ENCODE peak calls at places on chromosomes 11 and 22, in six cellular contexts. One of them, this sample, is unnamed.
A peak's percentile ranks its signal among the peaks of the same experiment; 100 is the strongest.

GRCh38 chr11:105821366-105821765 is 200.7 kb downstream of the MSANTD4 start:
- DNase-seq in body of pancreas: no peak
- DNase-seq in GM23338: peak; percentile 53
- DNase-seq in SJSA1: no peak
- DNase-seq in tibial artery: no peak
- DNase-seq in suprapubic skin: no peak
- DNase-seq in this sample: no peak

GRCh38 chr22:48391171-48391711 is 1436.4 kb downstream of the BRD1 start:
- DNase-seq in SJSA1: no peak
- DNase-seq in GM23338: no peak
- DNase-seq in suprapubic skin: peak; percentile 49
- DNase-seq in tibial artery: no peak
- DNase-seq in body of pancreas: no peak
- DNase-seq in this sample: no peak

GRCh38 chr11:74024630-74025029 is 15.7 kb upstream of the UCP3 start:
- DNase-seq in tibial artery: peak; percentile 90
- DNase-seq in body of pancreas: peak; percentile 56
- DNase-seq in suprapubic skin: no peak
- DNase-seq in GM23338: no peak
- DNase-seq in SJSA1: peak; percentile 3
- DNase-seq in this sample: peak; percentile 61

GRCh38 chr11:31997955-31998354 is 92.9 kb upstream of the RCN1 start:
- DNase-seq in GM23338: no peak
- DNase-seq in tibial artery: no peak
- DNase-seq in SJSA1: no peak
- DNase-seq in body of pancreas: no peak
- DNase-seq in suprapubic skin: no peak
- DNase-seq in this sample: no peak

GRCh38 chr11:110327508-110327907 is 31.1 kb upstream of the RDX start:
- DNase-seq in tibial artery: no peak
- DNase-seq in suprapubic skin: no peak
- DNase-seq in body of pancreas: no peak
- DNase-seq in GM23338: no peak
- DNase-seq in SJSA1: no peak
- DNase-seq in this sample: no peak

GRCh38 chr11:7534030-7534378 is 20.2 kb downstream of the PPFIBP2 start:
- DNase-seq in GM23338: no peak
- DNase-seq in suprapubic skin: no peak
- DNase-seq in SJSA1: no peak
- DNase-seq in tibial artery: no peak
- DNase-seq in body of pancreas: no peak
- DNase-seq in this sample: no peak

GRCh38 chr11:10410844-10411200 is 44.2 kb upstream of the AMPD3 start:
- DNase-seq in GM23338: no peak
- DNase-seq in SJSA1: no peak
- DNase-seq in body of pancreas: no peak
- DNase-seq in tibial artery: no peak
- DNase-seq in suprapubic skin: no peak
- DNase-seq in this sample: no peak

GRCh38 chr11:94997437-94997836 is 23.9 kb downstream of the KDM4D start:
- DNase-seq in suprapubic skin: no peak
- DNase-seq in GM23338: peak; percentile 21
- DNase-seq in SJSA1: no peak
- DNase-seq in tibial artery: no peak
- DNase-seq in body of pancreas: no peak
- DNase-seq in this sample: no peak

GRCh38 chr11:87352759-87353707 is 315.3 kb downstream of the TMEM135 start:
- DNase-seq in suprapubic skin: peak; percentile 93
- DNase-seq in tibial artery: peak; percentile 77
- DNase-seq in SJSA1: peak; percentile 42
- DNase-seq in GM23338: peak; percentile 92
- DNase-seq in body of pancreas: peak; percentile 80
- DNase-seq in this sample: peak; percentile 67

GRCh38 chr11:100890779-100891178 is 203.7 kb downstream of the ARHGAP42 start:
- DNase-seq in GM23338: no peak
- DNase-seq in SJSA1: peak; percentile 87
- DNase-seq in body of pancreas: no peak
- DNase-seq in tibial artery: peak; percentile 29
- DNase-seq in suprapubic skin: no peak
- DNase-seq in this sample: peak; percentile 99

GRCh38 chr11:115806056-115806455 is 301.8 kb upstream of the CADM1 start:
- DNase-seq in body of pancreas: no peak
- DNase-seq in GM23338: no peak
- DNase-seq in SJSA1: no peak
- DNase-seq in tibial artery: no peak
- DNase-seq in suprapubic skin: no peak
- DNase-seq in this sample: no peak

GRCh38 chr11:36421546-36422155 is 88.4 kb downstream of the TRAF6 start:
- DNase-seq in body of pancreas: no peak
- DNase-seq in tibial artery: no peak
- DNase-seq in suprapubic skin: no peak
- DNase-seq in GM23338: no peak
- DNase-seq in SJSA1: no peak
- DNase-seq in this sample: peak; percentile 38

GRCh38 chr11:94405062-94405461 is 3.8 kb upstream of the GPR83 start:
- DNase-seq in body of pancreas: no peak
- DNase-seq in suprapubic skin: no peak
- DNase-seq in tibial artery: no peak
- DNase-seq in GM23338: no peak
- DNase-seq in SJSA1: no peak
- DNase-seq in this sample: no peak

GRCh38 chr11:58912124-58912523 is 27.2 kb upstream of the GLYATL1 start:
- DNase-seq in SJSA1: no peak
- DNase-seq in tibial artery: no peak
- DNase-seq in body of pancreas: no peak
- DNase-seq in suprapubic skin: no peak
- DNase-seq in GM23338: no peak
- DNase-seq in this sample: no peak

GRCh38 chr11:44484211-44484610 is 81.3 kb upstream of the CD82 start:
- DNase-seq in SJSA1: peak; percentile 21
- DNase-seq in body of pancreas: no peak
- DNase-seq in suprapubic skin: no peak
- DNase-seq in tibial artery: no peak
- DNase-seq in GM23338: peak; percentile 62
- DNase-seq in this sample: no peak

GRCh38 chr11:115869780-115870431 is 365.7 kb upstream of the CADM1 start:
- DNase-seq in suprapubic skin: no peak
- DNase-seq in body of pancreas: peak; percentile 25
- DNase-seq in tibial artery: no peak
- DNase-seq in GM23338: peak; percentile 74
- DNase-seq in SJSA1: peak; percentile 7
- DNase-seq in this sample: no peak

GRCh38 chr11:11171854-11172253 is 181.2 kb downstream of the CSNK2A3 start:
- DNase-seq in tibial artery: no peak
- DNase-seq in body of pancreas: no peak
- DNase-seq in SJSA1: no peak
- DNase-seq in GM23338: no peak
- DNase-seq in suprapubic skin: no peak
- DNase-seq in this sample: no peak

GRCh38 chr11:66011239-66011784 is 496 bp upstream of the CST6 start:
- DNase-seq in suprapubic skin: no peak
- DNase-seq in GM23338: peak; percentile 53
- DNase-seq in tibial artery: no peak
- DNase-seq in SJSA1: peak; percentile 36
- DNase-seq in body of pancreas: peak; percentile 59
- DNase-seq in this sample: peak; percentile 71
- H3K4me3 ChIP-seq in suprapubic skin: peak overlapping the region; percentile 27
- H3K4me3 ChIP-seq in GM23338: peak overlapping the region; percentile 57
- H3K4me3 ChIP-seq in tibial artery: peak overlapping the region; percentile 6
- H3K4me3 ChIP-seq in SJSA1: no peak overlapping the region
- H3K4me3 ChIP-seq in body of pancreas: no peak overlapping the region
- H3K4me3 ChIP-seq in this sample: no peak overlapping the region

GRCh38 chr11:111736191-111736590 is 30.0 kb downstream of the PPP2R1B start:
- DNase-seq in SJSA1: no peak
- DNase-seq in suprapubic skin: no peak
- DNase-seq in tibial artery: peak; percentile 40
- DNase-seq in GM23338: no peak
- DNase-seq in body of pancreas: no peak
- DNase-seq in this sample: peak; percentile 87

GRCh38 chr11:111736621-111737055 is 29.6 kb downstream of the PPP2R1B start:
- DNase-seq in tibial artery: no peak
- DNase-seq in GM23338: no peak
- DNase-seq in body of pancreas: no peak
- DNase-seq in SJSA1: no peak
- DNase-seq in suprapubic skin: no peak
- DNase-seq in this sample: peak; percentile 12

GRCh38 chr11:111734383-111735261 is 31.6 kb downstream of the PPP2R1B start:
- DNase-seq in SJSA1: no peak
- DNase-seq in tibial artery: no peak
- DNase-seq in suprapubic skin: no peak
- DNase-seq in GM23338: no peak
- DNase-seq in body of pancreas: no peak
- DNase-seq in this sample: no peak

GRCh38 chr11:111733655-111734088 is 32.5 kb downstream of the PPP2R1B start:
- DNase-seq in GM23338: no peak
- DNase-seq in body of pancreas: no peak
- DNase-seq in tibial artery: peak; percentile 34
- DNase-seq in suprapubic skin: no peak
- DNase-seq in SJSA1: peak; percentile 31
- DNase-seq in this sample: peak; percentile 18

GRCh38 chr11:111735262-111736116 is 30.7 kb downstream of the PPP2R1B start:
- DNase-seq in body of pancreas: peak; percentile 74
- DNase-seq in tibial artery: peak; percentile 89
- DNase-seq in GM23338: no peak
- DNase-seq in suprapubic skin: peak; percentile 92
- DNase-seq in SJSA1: peak; percentile 78
- DNase-seq in this sample: peak; percentile 98
- H3K4me1 ChIP-seq in body of pancreas: peaks cover 72% of the 10 kb centered on the region
- H3K4me1 ChIP-seq in tibial artery: peaks cover 70% of the 10 kb centered on the region
- H3K4me1 ChIP-seq in GM23338: peaks cover 5% of the 10 kb centered on the region
- H3K4me1 ChIP-seq in suprapubic skin: peaks cover 76% of the 10 kb centered on the region
- H3K4me1 ChIP-seq in SJSA1: peaks cover 48% of the 10 kb centered on the region
- H3K4me1 ChIP-seq in this sample: peaks cover 51% of the 10 kb centered on the region

GRCh38 chr11:13667245-13667644 is 1.2 kb upstream of the FAR1 start:
- DNase-seq in tibial artery: no peak
- DNase-seq in body of pancreas: no peak
- DNase-seq in SJSA1: no peak
- DNase-seq in GM23338: no peak
- DNase-seq in suprapubic skin: no peak
- DNase-seq in this sample: no peak
- H3K4me3 ChIP-seq in tibial artery: peak overlapping the region; percentile 68
- H3K4me3 ChIP-seq in body of pancreas: peak overlapping the region; percentile 95
- H3K4me3 ChIP-seq in SJSA1: peak overlapping the region; percentile 86
- H3K4me3 ChIP-seq in GM23338: peak overlapping the region; percentile 85
- H3K4me3 ChIP-seq in suprapubic skin: peak overlapping the region; percentile 96
- H3K4me3 ChIP-seq in this sample: peak overlapping the region; percentile 71

DNA sequence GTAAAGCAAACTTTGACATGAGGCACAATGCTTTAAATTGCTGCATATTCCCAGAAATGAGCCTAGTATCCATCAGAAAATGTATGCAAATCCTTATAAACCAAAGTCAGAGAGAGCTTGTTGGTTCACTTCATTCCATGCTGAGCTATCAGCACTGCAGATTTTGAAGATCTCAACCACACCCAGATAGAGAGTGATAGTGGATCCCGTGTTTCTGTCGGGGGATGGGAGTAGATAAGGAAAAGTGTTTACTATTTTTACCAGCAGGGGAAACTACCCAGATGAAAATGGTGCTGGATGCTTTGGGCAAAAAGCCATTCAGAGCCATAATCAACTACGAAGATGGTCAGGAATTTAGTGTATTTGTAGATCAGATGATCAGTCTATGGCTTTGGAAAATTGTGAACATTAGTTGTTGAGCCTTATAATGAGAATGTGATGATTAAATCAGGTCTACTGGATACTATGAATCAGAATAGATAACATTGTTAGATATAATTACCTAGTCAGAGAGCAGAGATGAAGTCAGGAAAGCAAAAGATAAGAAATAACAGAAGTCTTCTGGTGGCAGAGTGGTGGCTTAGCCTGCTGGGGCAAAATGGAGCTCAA is 10.8 kb downstream of the OR51B6 start:
- DNase-seq in tibial artery: no peak
- DNase-seq in SJSA1: no peak
- DNase-seq in body of pancreas: no peak
- DNase-seq in suprapubic skin: no peak
- DNase-seq in GM23338: no peak
- DNase-seq in this sample: peak; percentile 59
- H3K4me1 ChIP-seq in tibial artery: peaks cover 1% of the 10 kb centered on the region
- H3K4me1 ChIP-seq in SJSA1: peaks cover 46% of the 10 kb centered on the region
- H3K4me1 ChIP-seq in body of pancreas: no peaks in the 10 kb centered on the region
- H3K4me1 ChIP-seq in suprapubic skin: no peaks in the 10 kb centered on the region
- H3K4me1 ChIP-seq in GM23338: no peaks in the 10 kb centered on the region
- H3K4me1 ChIP-seq in this sample: peaks cover 42% of the 10 kb centered on the region

DNA sequence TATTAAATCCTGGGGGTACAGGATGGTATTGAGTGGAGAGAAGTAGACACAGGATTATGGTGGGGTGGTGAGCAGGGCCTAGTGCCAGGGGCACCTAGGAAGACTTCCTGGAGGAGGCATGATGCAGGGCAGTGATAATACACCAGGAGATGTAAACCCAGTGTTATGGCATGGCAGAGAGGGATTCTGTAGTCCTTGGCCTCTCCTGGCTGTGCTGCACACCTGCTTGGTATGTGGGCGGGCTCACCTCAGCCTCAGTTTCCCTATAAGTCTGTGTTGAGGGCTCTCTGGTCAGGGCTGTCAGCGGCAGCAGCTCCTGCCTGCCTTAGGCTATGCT is 2.2 kb downstream of the PDXP start:
- DNase-seq in body of pancreas: no peak
- DNase-seq in SJSA1: no peak
- DNase-seq in tibial artery: no peak
- DNase-seq in suprapubic skin: no peak
- DNase-seq in GM23338: no peak
- DNase-seq in this sample: no peak
- H3K4me3 ChIP-seq in body of pancreas: no peak overlapping the region
- H3K4me3 ChIP-seq in SJSA1: no peak overlapping the region
- H3K4me3 ChIP-seq in tibial artery: no peak overlapping the region
- H3K4me3 ChIP-seq in suprapubic skin: no peak overlapping the region
- H3K4me3 ChIP-seq in GM23338: no peak overlapping the region
- H3K4me3 ChIP-seq in this sample: no peak overlapping the region